ENCODE peak calls at places on chromosomes 16 and 17, in four cellular contexts. G is A549, Y is K562, K is GM12878. P is an unnamed sample.

GRCh38 chr16:58123896-58124600 is 5.1 kb downstream of the CFAP20 start:
- DNase-seq in G (no peak), Y (no peak), K (no peak), P (no peak)

GRCh38 chr16:15493416-15494181 is 59.2 kb downstream of the BMERB1 start:
- DNase-seq in G (no peak), Y (no peak), K (no peak), P (peak)

GRCh38 chr16:48864055-48864454 is 254.1 kb upstream of the N4BP1 start:
- DNase-seq in G (no peak), Y (no peak), K (no peak), P (no peak)

GRCh38 chr16:71711789-71712188 is 12.7 kb downstream of the PHLPP2 start:
- DNase-seq in G (no peak), Y (no peak), K (no peak), P (no peak)

GRCh38 chr17:29451338-29451737 is 61.2 kb downstream of the TAOK1 start:
- DNase-seq in G (no peak), Y (no peak), K (no peak), P (no peak)

GRCh38 chr17:83182620-83183063 is 103.2 kb downstream of the METRNL start:
- DNase-seq in G (no peak), Y (no peak), K (no peak), P (no peak)

GRCh38 chr17:35295686-35296085 is 52.8 kb downstream of the SLFN5 start:
- DNase-seq in G (no peak), Y (no peak), K (no peak), P (no peak)

GRCh38 chr17:17420561-17421269 is 56.1 kb upstream of the MED9 start:
- DNase-seq in G (no peak), Y (peak), K (no peak), P (peak)

GRCh38 chr17:82974136-82974952 is 105.1 kb upstream of the METRNL start:
- DNase-seq in G (no peak), Y (no peak), K (no peak), P (no peak)

DNA sequence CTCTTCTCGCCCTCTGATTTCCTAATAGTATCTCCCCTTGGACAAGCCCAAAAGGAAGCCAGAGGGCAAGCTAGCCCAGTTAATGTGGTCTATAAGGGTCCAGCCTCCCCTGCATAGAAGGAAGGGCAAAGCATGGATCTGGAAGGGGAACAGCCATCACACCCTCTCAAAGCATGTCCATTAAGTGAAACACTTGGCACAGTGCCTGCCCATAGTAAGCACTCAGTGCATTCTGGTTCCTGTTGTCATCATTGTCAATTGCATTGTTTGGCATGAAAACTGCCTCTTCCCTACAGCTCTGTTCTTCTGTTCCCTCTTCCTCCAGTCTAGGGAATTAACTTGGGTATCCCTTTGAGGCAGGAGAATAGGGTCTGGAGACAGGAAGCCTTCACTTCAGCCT is 81.5 kb downstream of the C17orf67 start:
- DNase-seq in G (no peak), Y (no peak), K (no peak), P (peak)
- TF ChIP-seq ELK1 in G (no peak), Y (no peak), K (no peak), P (no peak)

GRCh38 chr16:30458561-30459394 is 13.1 kb upstream of the SEPHS2 start:
- DNase-seq in G (no peak), Y (no peak), K (peak), P (no peak)
- TF ChIP-seq ELK1 in G (no peak), Y (no peak), K (peak), P (no peak)

GRCh38 chr16:495127-495748 is 32.3 kb upstream of the CAPN15 start:
- DNase-seq in G (peak), Y (peak), K (no peak), P (peak)

GRCh38 chr16:496097-496886 is 31.2 kb upstream of the CAPN15 start:
- DNase-seq in G (no peak), Y (no peak), K (no peak), P (no peak)

GRCh38 chr16:500699-501098 is 26.8 kb upstream of the CAPN15 start:
- DNase-seq in G (no peak), Y (no peak), K (no peak), P (no peak)

GRCh38 chr16:499924-500323 is 27.6 kb upstream of the CAPN15 start:
- DNase-seq in G (no peak), Y (no peak), K (no peak), P (no peak)

GRCh38 chr16:497258-497657 is 30.3 kb upstream of the CAPN15 start:
- DNase-seq in G (no peak), Y (no peak), K (no peak), P (no peak)
- TF ChIP-seq ELK1 in G (no peak), Y (no peak), K (no peak), P (no peak)

GRCh38 chr16:23952128-23953041 is 116.6 kb downstream of the PRKCB start:
- DNase-seq in G (no peak), Y (peak), K (no peak), P (peak)
- TF ChIP-seq ELK1 in G (no peak), Y (no peak), K (no peak), P (no peak)

DNA sequence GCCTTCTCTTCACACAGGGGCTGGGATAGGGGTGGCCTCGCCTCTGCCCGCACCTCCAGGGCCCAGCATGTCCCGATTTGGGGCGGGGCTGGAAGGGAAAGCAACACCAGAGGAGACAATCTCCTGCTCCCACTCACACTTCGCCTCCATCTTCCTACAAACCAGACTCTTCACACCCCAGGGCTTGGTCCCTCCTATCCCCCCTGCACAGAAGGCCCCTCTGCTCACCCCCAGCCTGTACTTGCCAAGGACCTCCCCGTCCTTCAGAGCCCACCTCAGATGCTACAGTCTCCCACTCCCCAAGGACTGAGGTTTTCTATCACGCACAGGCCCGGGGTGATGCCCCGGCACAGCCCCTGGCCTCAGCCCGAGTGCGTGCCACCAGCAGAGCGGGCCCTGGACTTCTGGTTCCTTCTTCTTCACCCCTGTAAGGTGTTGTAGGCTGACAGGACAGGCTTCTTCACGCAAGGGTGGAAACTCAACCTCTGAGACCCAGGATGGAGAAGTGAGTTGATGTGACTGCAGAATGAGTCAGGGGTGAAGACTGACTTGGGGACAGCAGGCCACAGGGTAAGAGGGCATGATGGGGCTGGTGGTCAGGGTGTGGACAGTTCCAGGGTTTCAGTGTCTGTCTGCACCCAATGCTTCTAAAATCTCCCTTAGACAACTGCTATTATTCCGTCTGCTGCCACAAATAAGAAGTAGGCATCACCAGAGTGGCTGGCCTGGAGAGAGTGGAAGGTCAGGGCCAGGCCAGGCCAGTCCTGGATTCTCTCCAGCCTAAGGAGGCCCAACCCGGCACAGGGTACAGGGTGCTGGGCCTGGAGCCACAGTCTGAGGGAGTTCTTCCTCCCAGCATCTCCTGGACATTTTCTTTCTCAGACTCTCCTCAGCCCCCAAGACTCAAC is 2.5 kb downstream of the ITGAE start:
- DNase-seq in G (no peak), Y (no peak), K (no peak), P (no peak)
- TF ChIP-seq ELK1 in G (no peak), Y (no peak), K (no peak), P (no peak)

GRCh38 chr16:56221995-56222394 is 30.7 kb downstream of the GNAO1 start:
- DNase-seq in G (no peak), Y (no peak), K (no peak), P (no peak)
- TF ChIP-seq ELK1 in G (no peak), Y (no peak), K (no peak), P (no peak)

GRCh38 chr17:63926164-63926563 is 6.0 kb downstream of the CD79B start:
- DNase-seq in G (no peak), Y (no peak), K (no peak), P (no peak)

GRCh38 chr17:63927464-63928171 is 4.5 kb downstream of the CD79B start:
- DNase-seq in G (no peak), Y (no peak), K (no peak), P (no peak)

GRCh38 chr17:63928172-63928666 is 3.9 kb downstream of the CD79B start:
- DNase-seq in G (no peak), Y (no peak), K (no peak), P (no peak)

GRCh38 chr17:63928966-63929695 is 3.0 kb downstream of the CD79B start:
- DNase-seq in G (no peak), Y (no peak), K (no peak), P (no peak)

GRCh38 chr17:63925615-63926014 is 6.5 kb downstream of the CD79B start:
- DNase-seq in G (no peak), Y (no peak), K (no peak), P (no peak)
- TF ChIP-seq ELK1 in G (no peak), Y (no peak), K (no peak), P (no peak)